ENCODE peak calls at places on chromosome 22, in four cellular contexts. I is K562, Y is GM12878, X is HepG2. F is an unnamed sample.

GRCh38 chr22:31826443-31826842 is 72.6 kb downstream of the DEPDC5 start:
- DNase-seq in X (no peak), Y (no peak), I (no peak), F (no peak)

GRCh38 chr22:44454113-44454769 is 43.8 kb downstream of the RTL6 start:
- DNase-seq in I (no peak), X (no peak), Y (no peak), F (no peak)

GRCh38 chr22:36395061-36395849 is 7.5 kb upstream of the MYH9 start:
- DNase-seq in I (no peak), X (no peak), Y (no peak), F (no peak)

GRCh38 chr22:35839811-35840739 is 122.4 kb downstream of the APOL5 start:
- DNase-seq in I (peak), X (no peak), Y (no peak), F (peak)

GRCh38 chr22:46660604-46661201 is 40.5 kb downstream of the GRAMD4 start:
- DNase-seq in Y (no peak), X (peak), I (no peak), F (no peak)

GRCh38 chr22:46293591-46294260 is 2.9 kb upstream of the GTSE1 start:
- DNase-seq in Y (no peak), I (no peak), X (no peak), F (no peak)

GRCh38 chr22:50523806-50524663 is 1.4 kb downstream of the SCO2 start:
- DNase-seq in I (no peak), X (no peak), Y (no peak), F (no peak)

GRCh38 chr22:45612451-45612901 is 59.2 kb upstream of the ATXN10 start:
- DNase-seq in X (no peak), I (no peak), Y (no peak), F (no peak)

GRCh38 chr22:24741769-24742168 is 32.8 kb downstream of the PIWIL3 start:
- DNase-seq in I (no peak), Y (no peak), X (no peak), F (no peak)

GRCh38 chr22:31148516-31148915 is 8.2 kb upstream of the PLA2G3 start:
- DNase-seq in Y (no peak), X (no peak), I (no peak), F (no peak)

GRCh38 chr22:40603088-40603605 is 33.4 kb downstream of the MRTFA start:
- DNase-seq in Y (no peak), X (no peak), I (no peak), F (no peak)

GRCh38 chr22:20629401-20629800 is 122.0 kb downstream of the MED15 start:
- DNase-seq in Y (no peak), I (no peak), X (no peak), F (no peak)

GRCh38 chr22:24467340-24467739 is 27.8 kb upstream of the UPB1 start:
- DNase-seq in Y (no peak), I (no peak), X (no peak), F (no peak)

GRCh38 chr22:47734511-47734910 is 972.1 kb downstream of the TBC1D22A start:
- DNase-seq in Y (no peak), X (no peak), I (no peak), F (no peak)

GRCh38 chr22:44248926-44249325 is 63.8 kb downstream of the SHISAL1 start:
- DNase-seq in I (no peak), X (no peak), Y (peak), F (no peak)

GRCh38 chr22:33811686-33812085 is 108.6 kb downstream of the LARGE1 start:
- DNase-seq in I (no peak), Y (no peak), X (no peak), F (no peak)

GRCh38 chr22:32444068-32444467 is 20.2 kb downstream of the BPIFC start:
- DNase-seq in I (peak), Y (no peak), X (peak), F (peak)

GRCh38 chr22:39965749-39966148 is 5.6 kb downstream of the TMA7B start:
- DNase-seq in Y (no peak), I (peak), X (no peak), F (no peak)

GRCh38 chr22:36541831-36542391 is 12.9 kb upstream of the EIF3D start:
- DNase-seq in I (peak), Y (no peak), X (no peak), F (no peak)

GRCh38 chr22:47356433-47357011 is 594.1 kb downstream of the TBC1D22A start:
- DNase-seq in Y (no peak), I (no peak), X (no peak), F (no peak)

GRCh38 chr22:25212337-25212736 is 7.1 kb upstream of the CRYBB2 start:
- DNase-seq in Y (no peak), X (no peak), I (no peak), F (no peak)

GRCh38 chr22:28442264-28442950 is 237.2 kb downstream of the TTC28 start:
- DNase-seq in Y (no peak), I (peak), X (peak), F (peak)

GRCh38 chr22:40665312-40665711 is 14.0 kb upstream of the MCHR1 start:
- DNase-seq in I (no peak), Y (no peak), X (no peak), F (no peak)

DNA sequence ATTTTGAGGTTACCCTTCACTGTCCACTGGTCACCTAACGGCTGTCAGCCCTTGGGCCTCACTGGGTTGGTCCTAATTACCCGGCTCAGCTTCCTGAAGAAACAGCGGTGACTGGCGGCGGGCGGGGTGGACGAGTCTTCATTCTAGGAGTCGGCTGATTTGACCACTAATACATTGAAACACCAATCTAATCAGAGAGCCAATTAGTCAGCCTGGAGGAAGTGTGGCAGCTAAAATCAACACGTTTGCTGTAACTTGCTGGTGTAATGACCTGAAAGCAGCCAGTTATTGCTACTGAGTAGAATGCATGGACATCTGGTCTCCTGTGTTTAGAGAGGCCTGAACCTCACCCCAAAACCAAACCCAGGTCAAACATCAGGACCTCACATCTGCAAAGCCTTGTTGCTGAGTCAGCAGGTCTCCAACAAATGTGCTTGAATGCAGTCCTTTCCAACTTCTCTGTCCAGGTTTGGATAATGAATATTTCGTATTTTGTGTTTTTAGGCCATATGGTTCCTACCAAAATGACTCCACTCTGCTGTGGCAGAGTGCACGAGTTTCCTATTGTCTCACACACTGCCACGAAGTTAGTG is 496.4 kb downstream of the BRD1 start:
- DNase-seq in X (no peak), I (no peak), Y (no peak), F (no peak)
- TF ChIP-seq BHLHE40 in X (no peak), I (no peak), Y (no peak), F (no peak)

GRCh38 chr22:27213291-27213690 is 555.9 kb downstream of the MIAT start:
- DNase-seq in X (no peak), I (no peak), Y (no peak), F (no peak)
- TF ChIP-seq SP1 in X (no peak), I (no peak), Y (no peak), F (no peak)

GRCh38 chr22:29539105-29539504 is 14.5 kb downstream of the THOC5 start:
- DNase-seq in Y (no peak), I (no peak), X (no peak), F (no peak)
- TF ChIP-seq BHLHE40 in Y (no peak), I (no peak), X (no peak), F (no peak)

DNA sequence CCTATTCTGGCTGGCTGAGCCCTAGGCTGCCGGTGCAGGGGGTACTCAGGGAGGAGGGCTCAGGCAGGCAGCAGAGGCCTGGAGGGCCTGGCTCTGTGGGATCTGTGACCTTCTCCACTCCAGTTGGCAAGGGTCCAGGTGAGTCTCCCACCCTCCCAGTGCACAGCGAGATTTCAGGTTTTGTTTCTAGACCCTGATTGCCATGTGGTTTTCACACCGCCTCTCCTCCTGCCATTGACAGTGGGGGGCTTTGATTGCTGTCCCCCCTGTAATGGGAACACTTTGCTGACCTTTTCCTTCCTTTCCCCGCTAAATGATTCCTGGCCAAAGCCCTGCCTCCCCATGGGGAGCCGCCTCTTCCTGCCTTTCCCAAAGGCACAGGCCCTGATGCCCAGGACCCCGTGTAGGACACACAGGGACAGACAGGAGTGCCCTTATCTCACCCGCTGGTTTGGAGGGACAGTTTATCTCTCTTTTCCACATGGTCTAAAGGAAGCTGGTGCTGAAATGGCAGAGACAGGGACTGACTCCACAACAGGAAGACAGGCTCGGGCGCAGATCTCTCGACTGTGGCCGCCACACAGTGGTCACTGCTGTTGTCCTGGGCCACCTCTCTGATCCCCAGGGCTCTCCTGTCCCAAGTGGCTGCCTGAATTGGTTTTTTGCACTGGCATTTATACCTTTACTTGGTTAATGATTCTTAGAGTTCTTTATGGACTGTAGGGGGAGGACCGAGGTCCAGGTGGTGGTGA is 43.4 kb downstream of the BCR start:
- DNase-seq in Y (no peak), I (no peak), X (peak), F (no peak)
- TF ChIP-seq SP1 in Y (no peak), I (no peak), X (no peak), F (no peak)

DNA sequence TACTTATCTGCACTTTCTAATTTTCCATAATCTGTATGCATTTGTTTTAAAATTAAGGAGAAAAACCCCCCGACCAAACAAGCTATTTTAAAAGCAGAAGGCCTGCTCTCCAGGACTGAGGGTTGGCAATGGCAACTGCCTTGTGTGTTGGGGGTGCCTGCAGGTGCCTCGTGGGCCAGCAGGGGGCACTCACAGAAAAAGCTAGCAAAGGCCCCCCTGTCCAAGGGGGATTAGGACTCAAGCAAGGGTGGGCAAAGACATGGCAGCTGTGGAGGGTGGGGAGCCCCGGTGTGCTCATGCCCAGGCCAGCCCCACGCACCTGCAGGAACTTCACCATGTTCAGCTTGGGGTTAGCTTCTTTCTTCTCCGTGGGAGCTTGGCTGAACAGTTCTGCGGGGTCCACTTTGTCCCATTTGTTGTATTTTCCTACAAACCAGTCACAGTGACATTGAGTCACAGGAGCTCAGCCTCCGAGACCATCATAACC is 10.3 kb downstream of the TOP3B start:
- DNase-seq in I (peak), Y (no peak), X (peak), F (peak)
- TF ChIP-seq BHLHE40 in I (peak), Y (no peak), X (no peak), F (no peak)

GRCh38 chr22:49011379-49011768 is 816.3 kb downstream of the BRD1 start:
- DNase-seq in Y (no peak), X (no peak), I (no peak), F (no peak)
- TF ChIP-seq SP1 in Y (no peak), X (no peak), I (no peak), F (no peak)

DNA sequence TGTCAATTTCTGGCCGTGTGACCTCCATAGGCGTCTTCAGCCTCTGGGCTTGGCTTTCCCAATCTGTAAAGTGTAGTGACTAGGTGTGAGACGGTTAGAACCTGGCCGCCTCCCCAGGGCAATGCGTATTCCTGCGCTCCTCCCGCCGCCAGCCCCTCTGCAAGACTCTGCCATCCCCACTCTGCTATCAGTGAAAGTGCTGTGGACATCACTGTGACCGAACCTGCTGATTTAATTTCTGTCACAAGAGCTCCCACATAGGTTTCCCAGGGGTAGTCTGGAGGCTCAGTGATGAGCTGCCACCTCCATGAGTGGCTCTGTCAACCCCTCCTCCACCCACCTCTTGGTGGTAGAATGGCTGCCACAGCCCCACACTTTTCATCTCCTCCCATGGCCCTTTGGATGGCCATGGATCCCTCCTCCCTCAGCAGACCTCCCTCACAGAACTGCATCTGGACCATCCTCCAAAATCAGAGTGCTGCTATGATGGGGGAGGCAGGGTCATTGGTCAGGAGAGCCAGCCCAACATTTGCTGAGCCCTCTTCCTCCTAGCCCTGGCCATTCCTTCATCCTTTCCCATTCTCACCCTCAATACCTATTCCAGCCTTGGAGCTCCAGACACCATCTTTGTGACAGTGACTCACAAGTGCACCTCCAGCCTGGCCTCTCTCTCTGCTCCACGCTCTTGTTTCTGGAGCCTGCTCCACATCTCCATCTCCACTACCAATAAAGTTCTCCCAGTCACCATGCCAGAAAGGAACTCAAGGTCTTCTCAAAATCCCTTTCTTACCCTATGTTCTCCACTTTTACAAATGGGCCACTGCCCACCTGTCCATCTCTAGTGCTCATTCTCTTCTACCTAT is 1.5 kb upstream of the GSC2 start:
- DNase-seq in X (no peak), Y (no peak), I (no peak), F (no peak)
- TF ChIP-seq BHLHE40 in X (no peak), Y (no peak), I (no peak), F (no peak)

GRCh38 chr22:42613869-42614268 is 814 bp downstream of the POLDIP3 start:
- DNase-seq in Y (no peak), I (no peak), X (no peak), F (no peak)
- TF ChIP-seq SP1 in Y (no peak), I (no peak), X (no peak), F (no peak)

GRCh38 chr22:38638734-38639133 is 17.5 kb downstream of the FAM227A start:
- DNase-seq in Y (no peak), X (peak), I (peak), F (peak)
- TF ChIP-seq BHLHE40 in Y (no peak), X (no peak), I (no peak), F (no peak)